ENCODE peak calls at places on chromosome X, in five cellular contexts. W is CD4-positive, CD25-positive, alpha-beta regulatory T cell; Q is uterus; Y is astrocyte of the spinal cord; T is AG09309. O is an unnamed sample.

GRCh38 chrX:153495362-153495751 is 577 bp downstream of the BGN start:
- DNase-seq in W (no peak), Q (peak; percentile 55), Y (peak; percentile 27), T (no peak), O (peak; percentile 53)

GRCh38 chrX:41265615-41266014 is 68.3 kb upstream of the DDX3X start:
- DNase-seq in W (peak; percentile 3), Q (peak; percentile 55), Y (peak; percentile 79), T (peak; percentile 51), O (peak; percentile 31)

GRCh38 chrX:25003066-25003849 is 12.5 kb downstream of the ARX start:
- DNase-seq in W (no peak), Q (no peak), Y (no peak), T (no peak), O (peak; percentile 32)

GRCh38 chrX:151852294-151852693 is 60.4 kb upstream of the MAGEA4 start:
- DNase-seq in W (no peak), Q (no peak), Y (no peak), T (no peak), O (no peak)

GRCh38 chrX:10579018-10579752 is 41.2 kb downstream of the MID1 start:
- DNase-seq in W (no peak), Q (no peak), Y (peak; percentile 85), T (no peak), O (no peak)

GRCh38 chrX:13110427-13111324 is 66.3 kb upstream of the FAM9C start:
- DNase-seq in W (no peak), Q (peak; percentile 74), Y (peak; percentile 92), T (peak; percentile 92), O (peak; percentile 32)

GRCh38 chrX:40729923-40730584 is 5.3 kb downstream of the MED14 start:
- DNase-seq in W (no peak), Q (no peak), Y (no peak), T (no peak), O (no peak)

GRCh38 chrX:81195712-81196111 is 6.0 kb downstream of the HMGN5 start:
- DNase-seq in W (peak; percentile 27), Q (no peak), Y (peak; percentile 48), T (peak; percentile 17), O (peak; percentile 57)

GRCh38 chrX:118534716-118535493 is 39.3 kb downstream of the DOCK11 start:
- DNase-seq in W (no peak), Q (no peak), Y (peak; percentile 55), T (no peak), O (no peak)

GRCh38 chrX:37746268-37746931 is 33.5 kb upstream of the CYBB start:
- DNase-seq in W (no peak), Q (no peak), Y (peak; percentile 6), T (no peak), O (no peak)

GRCh38 chrX:13805241-13805640 is 11.7 kb downstream of the GPM6B start:
- DNase-seq in W (no peak), Q (no peak), Y (no peak), T (no peak), O (no peak)

GRCh38 chrX:12955882-12956703 is 18.8 kb upstream of the TMSB4X start:
- DNase-seq in W (peak; percentile 63), Q (peak; percentile 56), Y (peak; percentile 80), T (no peak), O (peak; percentile 79)

GRCh38 chrX:17621566-17622270 is 115.6 kb upstream of the SCML1 start:
- DNase-seq in W (no peak), Q (no peak), Y (no peak), T (no peak), O (no peak)

GRCh38 chrX:99415470-99415869 is 994.6 kb downstream of the PCDH19 start:
- DNase-seq in W (no peak), Q (no peak), Y (no peak), T (no peak), O (no peak)

GRCh38 chrX:66914082-66914481 is 275.2 kb upstream of the EDA2R start:
- DNase-seq in W (no peak), Q (peak; percentile 22), Y (no peak), T (no peak), O (no peak)

GRCh38 chrX:16484338-16484737 is 165.6 kb upstream of the S100G start:
- DNase-seq in W (no peak), Q (no peak), Y (peak; percentile 92), T (peak; percentile 82), O (peak; percentile 42)

GRCh38 chrX:87167841-87168240 is 349.8 kb upstream of the KLHL4 start:
- DNase-seq in W (no peak), Q (no peak), Y (no peak), T (no peak), O (no peak)

GRCh38 chrX:7143076-7143475 is 4.4 kb upstream of the STS start:
- DNase-seq in W (no peak), Q (no peak), Y (no peak), T (no peak), O (no peak)

GRCh38 chrX:150899191-150899757 is 806 bp upstream of the CD99L2 start:
- DNase-seq in W (peak; percentile 5), Q (peak; percentile 22), Y (peak; percentile 14), T (no peak), O (peak; percentile 59)

GRCh38 chrX:107673933-107674479 is 45.7 kb downstream of the PRPS1 start:
- DNase-seq in W (peak; percentile 85), Q (peak; percentile 77), Y (peak; percentile 94), T (no peak), O (peak; percentile 40)

GRCh38 chrX:141832247-141832646 is 5.9 kb upstream of the MAGEC3 start:
- DNase-seq in W (no peak), Q (no peak), Y (no peak), T (no peak), O (no peak)

GRCh38 chrX:48531359-48531954 is 8.1 kb upstream of the TBC1D25 start:
- DNase-seq in W (no peak), Q (no peak), Y (peak; percentile 69), T (peak; percentile 49), O (no peak)

GRCh38 chrX:100946521-100946920 is 17.8 kb upstream of the XKRX start:
- DNase-seq in W (no peak), Q (no peak), Y (peak; percentile 4), T (no peak), O (no peak)

GRCh38 chrX:49187028-49187394 is 838 bp upstream of the PRICKLE3 start:
- DNase-seq in W (no peak), Q (no peak), Y (no peak), T (no peak), O (no peak)

GRCh38 chrX:40996886-40997530 is 88.2 kb upstream of the USP9X start:
- DNase-seq in W (no peak), Q (no peak), Y (peak; percentile 84), T (peak; percentile 42), O (peak; percentile 24)

GRCh38 chrX:133909888-133910287 is 75.5 kb downstream of the GPC3 start:
- DNase-seq in W (no peak), Q (no peak), Y (no peak), T (no peak), O (no peak)

GRCh38 chrX:119503484-119503861 is 35.2 kb downstream of the SLC25A5 start:
- DNase-seq in W (no peak), Q (no peak), Y (peak; percentile 88), T (peak; percentile 49), O (no peak)

GRCh38 chrX:73126240-73126639 is 46.9 kb upstream of the PABPC1L2A start:
- DNase-seq in W (no peak), Q (no peak), Y (no peak), T (no peak), O (no peak)

GRCh38 chrX:38678217-38678616 is 116.9 kb downstream of the TSPAN7 start:
- DNase-seq in W (no peak), Q (no peak), Y (no peak), T (no peak), O (no peak)

GRCh38 chrX:15214614-15215013 is 55.3 kb downstream of the ASB9 start:
- DNase-seq in W (no peak), Q (no peak), Y (no peak), T (no peak), O (no peak)

GRCh38 chrX:115226929-115227328 is 7.0 kb downstream of the LRCH2 start:
- DNase-seq in W (no peak), Q (no peak), Y (peak; percentile 12), T (peak; percentile 5), O (no peak)

GRCh38 chrX:155632424-155633100 is 19.8 kb upstream of the TMLHE start:
- DNase-seq in W (no peak), Q (no peak), Y (peak; percentile 8), T (no peak), O (no peak)
- H3K4me3 ChIP-seq in W (peak overlapping the region; percentile 77), Q (no peak overlapping the region), Y (no peak overlapping the region), T (no peak overlapping the region), O (no peak overlapping the region)

GRCh38 chrX:136260801-136261200 is 9.6 kb upstream of the MAP7D3 start:
- DNase-seq in W (no peak), Q (no peak), Y (peak; percentile 75), T (peak; percentile 25), O (no peak)

GRCh38 chrX:136258951-136259350 is 7.8 kb upstream of the MAP7D3 start:
- DNase-seq in W (no peak), Q (no peak), Y (no peak), T (no peak), O (no peak)

GRCh38 chrX:136262241-136262640 is 11.0 kb upstream of the MAP7D3 start:
- DNase-seq in W (no peak), Q (no peak), Y (no peak), T (no peak), O (no peak)

GRCh38 chrX:136261316-136261715 is 10.1 kb upstream of the MAP7D3 start:
- DNase-seq in W (no peak), Q (no peak), Y (no peak), T (no peak), O (no peak)

GRCh38 chrX:136259543-136259942 is 8.3 kb upstream of the MAP7D3 start:
- DNase-seq in W (no peak), Q (no peak), Y (peak; percentile 57), T (no peak), O (no peak)
- H3K4me3 ChIP-seq in W (no peak overlapping the region), Q (no peak overlapping the region), Y (no peak overlapping the region), T (no peak overlapping the region), O (no peak overlapping the region)

DNA sequence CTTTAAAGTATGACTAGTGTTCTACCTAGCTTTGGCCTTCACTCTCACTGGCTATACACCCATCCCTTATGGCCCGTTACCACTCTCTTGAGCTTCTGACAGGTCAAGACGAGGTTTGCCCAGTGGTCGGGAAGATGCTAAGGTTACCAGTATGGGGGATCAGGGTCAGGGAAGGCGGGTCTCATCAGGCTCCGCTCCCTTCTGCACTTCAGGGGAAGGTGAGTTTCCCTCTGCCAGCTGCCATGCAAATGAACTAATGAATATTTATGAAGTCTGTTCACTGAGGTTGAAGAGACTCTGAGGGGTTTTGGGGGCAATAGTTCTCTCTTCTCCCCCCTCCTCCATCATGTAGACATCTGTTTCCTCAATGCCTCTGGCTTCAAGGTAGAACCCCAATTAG is 6.6 kb downstream of the EFNB1 start:
- DNase-seq in W (no peak), Q (no peak), Y (no peak), T (no peak), O (no peak)
- H3K4me3 ChIP-seq in W (no peak overlapping the region), Q (no peak overlapping the region), Y (no peak overlapping the region), T (no peak overlapping the region), O (no peak overlapping the region)

DNA sequence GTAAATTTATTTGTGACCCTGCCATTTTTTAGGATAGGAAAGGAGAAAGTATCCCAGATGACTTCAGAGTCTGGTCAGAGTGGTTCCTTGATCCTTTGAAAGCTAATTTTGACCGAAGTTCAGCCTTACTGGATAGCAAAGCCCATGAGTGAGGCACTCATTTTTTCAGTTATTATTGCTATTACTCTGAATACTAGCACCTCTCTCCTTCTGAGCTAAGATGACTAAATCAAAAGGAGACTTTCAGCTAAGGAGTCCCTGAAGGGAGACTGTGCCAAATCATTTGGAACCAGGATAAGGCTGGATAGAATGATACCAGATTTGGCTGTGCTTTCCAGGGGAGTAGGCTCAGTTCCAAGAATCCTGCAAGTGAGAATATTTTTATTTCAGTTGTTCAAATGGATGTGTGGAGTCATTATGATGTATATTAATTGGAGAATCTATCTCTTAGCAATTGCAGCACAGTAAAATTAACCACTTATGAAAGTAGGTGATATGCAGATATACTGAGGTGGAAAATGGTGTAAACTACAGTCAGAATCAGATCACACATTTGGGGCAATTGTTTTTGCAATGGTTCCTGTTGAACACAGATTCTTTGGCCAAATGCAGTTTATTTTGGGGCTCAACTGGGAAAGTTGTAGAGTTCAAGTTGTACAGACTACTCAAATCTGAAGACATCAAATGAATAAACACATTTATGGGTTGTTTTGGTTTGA is 1.1 kb downstream of the P2RY10 start:
- DNase-seq in W (no peak), Q (no peak), Y (no peak), T (no peak), O (no peak)
- H3K4me3 ChIP-seq in W (peak overlapping the region; percentile 100), Q (no peak overlapping the region), Y (no peak overlapping the region), T (no peak overlapping the region), O (no peak overlapping the region)